ENCODE peak calls at places on chromosomes 2 and 18, in eight cellular contexts. One of them, this sample, is unnamed.

GRCh38 chr2:239946570-239947311 is 78.4 kb downstream of the NDUFA10 start:
- DNase-seq in brain microvascular endothelial cell: no peak
- DNase-seq in fibroblast of lung: no peak
- DNase-seq in activated T-cell treated with anti-CD3 and anti-CD28 coated beads, Interleukin-2, amount 50 U/mL, for 72 hours: no peak
- DNase-seq in stimulated activated CD8-positive, alpha-beta memory T cell treated with anti-CD3 and anti-CD28 coated beads, Interleukin-15, amount 100 ng/mL, for 1 hour: no peak
- DNase-seq in NCI-H1105 treated with DMSO at 0.1 percent for 48 hours: no peak
- DNase-seq in left cardiac atrium: peak
- DNase-seq in T-helper 2 cell: no peak
- DNase-seq in this sample: no peak

GRCh38 chr2:220785181-220785580 is 786.9 kb downstream of the EPHA4 start:
- DNase-seq in brain microvascular endothelial cell: no peak
- DNase-seq in fibroblast of lung: no peak
- DNase-seq in activated T-cell treated with anti-CD3 and anti-CD28 coated beads, Interleukin-2, amount 50 U/mL, for 72 hours: no peak
- DNase-seq in stimulated activated CD8-positive, alpha-beta memory T cell treated with anti-CD3 and anti-CD28 coated beads, Interleukin-15, amount 100 ng/mL, for 1 hour: no peak
- DNase-seq in NCI-H1105 treated with DMSO at 0.1 percent for 48 hours: peak
- DNase-seq in left cardiac atrium: no peak
- DNase-seq in T-helper 2 cell: no peak
- DNase-seq in this sample: no peak

GRCh38 chr2:216563646-216564045 is 65.0 kb downstream of the RPL37A start:
- DNase-seq in brain microvascular endothelial cell: peak
- DNase-seq in fibroblast of lung: no peak
- DNase-seq in activated T-cell treated with anti-CD3 and anti-CD28 coated beads, Interleukin-2, amount 50 U/mL, for 72 hours: no peak
- DNase-seq in stimulated activated CD8-positive, alpha-beta memory T cell treated with anti-CD3 and anti-CD28 coated beads, Interleukin-15, amount 100 ng/mL, for 1 hour: no peak
- DNase-seq in NCI-H1105 treated with DMSO at 0.1 percent for 48 hours: no peak
- DNase-seq in left cardiac atrium: no peak
- DNase-seq in T-helper 2 cell: no peak
- DNase-seq in this sample: no peak

GRCh38 chr2:57368190-57368589 is 678.4 kb upstream of the VRK2 start:
- DNase-seq in brain microvascular endothelial cell: no peak
- DNase-seq in fibroblast of lung: no peak
- DNase-seq in activated T-cell treated with anti-CD3 and anti-CD28 coated beads, Interleukin-2, amount 50 U/mL, for 72 hours: no peak
- DNase-seq in stimulated activated CD8-positive, alpha-beta memory T cell treated with anti-CD3 and anti-CD28 coated beads, Interleukin-15, amount 100 ng/mL, for 1 hour: no peak
- DNase-seq in NCI-H1105 treated with DMSO at 0.1 percent for 48 hours: no peak
- DNase-seq in left cardiac atrium: no peak
- DNase-seq in T-helper 2 cell: no peak
- DNase-seq in this sample: no peak

GRCh38 chr2:19579466-19579865 is 221.0 kb upstream of the OSR1 start:
- DNase-seq in brain microvascular endothelial cell: no peak
- DNase-seq in fibroblast of lung: no peak
- DNase-seq in activated T-cell treated with anti-CD3 and anti-CD28 coated beads, Interleukin-2, amount 50 U/mL, for 72 hours: no peak
- DNase-seq in stimulated activated CD8-positive, alpha-beta memory T cell treated with anti-CD3 and anti-CD28 coated beads, Interleukin-15, amount 100 ng/mL, for 1 hour: no peak
- DNase-seq in NCI-H1105 treated with DMSO at 0.1 percent for 48 hours: no peak
- DNase-seq in left cardiac atrium: no peak
- DNase-seq in T-helper 2 cell: no peak
- DNase-seq in this sample: no peak

GRCh38 chr2:9392895-9393757 is 30.2 kb downstream of the ITGB1BP1 start:
- DNase-seq in brain microvascular endothelial cell: peak
- DNase-seq in fibroblast of lung: no peak
- DNase-seq in activated T-cell treated with anti-CD3 and anti-CD28 coated beads, Interleukin-2, amount 50 U/mL, for 72 hours: no peak
- DNase-seq in stimulated activated CD8-positive, alpha-beta memory T cell treated with anti-CD3 and anti-CD28 coated beads, Interleukin-15, amount 100 ng/mL, for 1 hour: no peak
- DNase-seq in NCI-H1105 treated with DMSO at 0.1 percent for 48 hours: no peak
- DNase-seq in left cardiac atrium: no peak
- DNase-seq in T-helper 2 cell: no peak
- DNase-seq in this sample: no peak

GRCh38 chr2:168456526-168457176 is 579 bp downstream of the CERS6 start:
- DNase-seq in brain microvascular endothelial cell: no peak
- DNase-seq in fibroblast of lung: no peak
- DNase-seq in activated T-cell treated with anti-CD3 and anti-CD28 coated beads, Interleukin-2, amount 50 U/mL, for 72 hours: peak
- DNase-seq in stimulated activated CD8-positive, alpha-beta memory T cell treated with anti-CD3 and anti-CD28 coated beads, Interleukin-15, amount 100 ng/mL, for 1 hour: no peak
- DNase-seq in NCI-H1105 treated with DMSO at 0.1 percent for 48 hours: peak
- DNase-seq in left cardiac atrium: peak
- DNase-seq in T-helper 2 cell: peak
- DNase-seq in this sample: no peak

GRCh38 chr18:79479761-79480161 is 84.0 kb downstream of the NFATC1 start:
- DNase-seq in brain microvascular endothelial cell: no peak
- DNase-seq in fibroblast of lung: no peak
- DNase-seq in activated T-cell treated with anti-CD3 and anti-CD28 coated beads, Interleukin-2, amount 50 U/mL, for 72 hours: no peak
- DNase-seq in stimulated activated CD8-positive, alpha-beta memory T cell treated with anti-CD3 and anti-CD28 coated beads, Interleukin-15, amount 100 ng/mL, for 1 hour: no peak
- DNase-seq in NCI-H1105 treated with DMSO at 0.1 percent for 48 hours: no peak
- DNase-seq in left cardiac atrium: no peak
- DNase-seq in T-helper 2 cell: no peak
- DNase-seq in this sample: no peak

GRCh38 chr2:137118140-137118539 is 352.8 kb downstream of the THSD7B start:
- DNase-seq in brain microvascular endothelial cell: no peak
- DNase-seq in fibroblast of lung: no peak
- DNase-seq in activated T-cell treated with anti-CD3 and anti-CD28 coated beads, Interleukin-2, amount 50 U/mL, for 72 hours: no peak
- DNase-seq in stimulated activated CD8-positive, alpha-beta memory T cell treated with anti-CD3 and anti-CD28 coated beads, Interleukin-15, amount 100 ng/mL, for 1 hour: no peak
- DNase-seq in NCI-H1105 treated with DMSO at 0.1 percent for 48 hours: no peak
- DNase-seq in left cardiac atrium: no peak
- DNase-seq in T-helper 2 cell: no peak
- DNase-seq in this sample: no peak

GRCh38 chr18:10059610-10060468 is 146.0 kb downstream of the VAPA start:
- DNase-seq in brain microvascular endothelial cell: no peak
- DNase-seq in fibroblast of lung: no peak
- DNase-seq in activated T-cell treated with anti-CD3 and anti-CD28 coated beads, Interleukin-2, amount 50 U/mL, for 72 hours: no peak
- DNase-seq in stimulated activated CD8-positive, alpha-beta memory T cell treated with anti-CD3 and anti-CD28 coated beads, Interleukin-15, amount 100 ng/mL, for 1 hour: no peak
- DNase-seq in NCI-H1105 treated with DMSO at 0.1 percent for 48 hours: no peak
- DNase-seq in left cardiac atrium: peak
- DNase-seq in T-helper 2 cell: no peak
- DNase-seq in this sample: no peak

GRCh38 chr2:33126973-33127372 is 180.2 kb downstream of the LTBP1 start:
- DNase-seq in brain microvascular endothelial cell: peak
- DNase-seq in fibroblast of lung: no peak
- DNase-seq in activated T-cell treated with anti-CD3 and anti-CD28 coated beads, Interleukin-2, amount 50 U/mL, for 72 hours: no peak
- DNase-seq in stimulated activated CD8-positive, alpha-beta memory T cell treated with anti-CD3 and anti-CD28 coated beads, Interleukin-15, amount 100 ng/mL, for 1 hour: no peak
- DNase-seq in NCI-H1105 treated with DMSO at 0.1 percent for 48 hours: no peak
- DNase-seq in left cardiac atrium: no peak
- DNase-seq in T-helper 2 cell: no peak
- DNase-seq in this sample: no peak

GRCh38 chr2:102514061-102514785 is 41.2 kb downstream of the SLC9A4 start:
- DNase-seq in brain microvascular endothelial cell: peak
- DNase-seq in fibroblast of lung: peak
- DNase-seq in activated T-cell treated with anti-CD3 and anti-CD28 coated beads, Interleukin-2, amount 50 U/mL, for 72 hours: no peak
- DNase-seq in stimulated activated CD8-positive, alpha-beta memory T cell treated with anti-CD3 and anti-CD28 coated beads, Interleukin-15, amount 100 ng/mL, for 1 hour: no peak
- DNase-seq in NCI-H1105 treated with DMSO at 0.1 percent for 48 hours: no peak
- DNase-seq in left cardiac atrium: no peak
- DNase-seq in T-helper 2 cell: no peak
- DNase-seq in this sample: peak

GRCh38 chr18:68840554-68841263 is 42.8 kb downstream of the CCDC102B start:
- DNase-seq in brain microvascular endothelial cell: peak
- DNase-seq in fibroblast of lung: peak
- DNase-seq in activated T-cell treated with anti-CD3 and anti-CD28 coated beads, Interleukin-2, amount 50 U/mL, for 72 hours: no peak
- DNase-seq in stimulated activated CD8-positive, alpha-beta memory T cell treated with anti-CD3 and anti-CD28 coated beads, Interleukin-15, amount 100 ng/mL, for 1 hour: no peak
- DNase-seq in NCI-H1105 treated with DMSO at 0.1 percent for 48 hours: no peak
- DNase-seq in left cardiac atrium: peak
- DNase-seq in T-helper 2 cell: no peak
- DNase-seq in this sample: peak

GRCh38 chr2:68279691-68280090 is 27.4 kb upstream of the PPP3R1 start:
- DNase-seq in brain microvascular endothelial cell: no peak
- DNase-seq in fibroblast of lung: no peak
- DNase-seq in activated T-cell treated with anti-CD3 and anti-CD28 coated beads, Interleukin-2, amount 50 U/mL, for 72 hours: no peak
- DNase-seq in stimulated activated CD8-positive, alpha-beta memory T cell treated with anti-CD3 and anti-CD28 coated beads, Interleukin-15, amount 100 ng/mL, for 1 hour: no peak
- DNase-seq in NCI-H1105 treated with DMSO at 0.1 percent for 48 hours: peak
- DNase-seq in left cardiac atrium: no peak
- DNase-seq in T-helper 2 cell: no peak
- DNase-seq in this sample: no peak

GRCh38 chr18:28581503-28582169 is 404.7 kb upstream of the CDH2 start:
- DNase-seq in brain microvascular endothelial cell: no peak
- DNase-seq in fibroblast of lung: no peak
- DNase-seq in activated T-cell treated with anti-CD3 and anti-CD28 coated beads, Interleukin-2, amount 50 U/mL, for 72 hours: no peak
- DNase-seq in stimulated activated CD8-positive, alpha-beta memory T cell treated with anti-CD3 and anti-CD28 coated beads, Interleukin-15, amount 100 ng/mL, for 1 hour: no peak
- DNase-seq in NCI-H1105 treated with DMSO at 0.1 percent for 48 hours: peak
- DNase-seq in left cardiac atrium: no peak
- DNase-seq in T-helper 2 cell: no peak
- DNase-seq in this sample: no peak

GRCh38 chr2:75632091-75632704 is 14.4 kb upstream of the MRPL19 start:
- DNase-seq in brain microvascular endothelial cell: no peak
- DNase-seq in fibroblast of lung: no peak
- DNase-seq in activated T-cell treated with anti-CD3 and anti-CD28 coated beads, Interleukin-2, amount 50 U/mL, for 72 hours: no peak
- DNase-seq in stimulated activated CD8-positive, alpha-beta memory T cell treated with anti-CD3 and anti-CD28 coated beads, Interleukin-15, amount 100 ng/mL, for 1 hour: no peak
- DNase-seq in NCI-H1105 treated with DMSO at 0.1 percent for 48 hours: no peak
- DNase-seq in left cardiac atrium: no peak
- DNase-seq in T-helper 2 cell: no peak
- DNase-seq in this sample: no peak

GRCh38 chr2:232418466-232419244 is 12.0 kb downstream of the ALPG start:
- DNase-seq in brain microvascular endothelial cell: peak
- DNase-seq in fibroblast of lung: peak
- DNase-seq in activated T-cell treated with anti-CD3 and anti-CD28 coated beads, Interleukin-2, amount 50 U/mL, for 72 hours: peak
- DNase-seq in stimulated activated CD8-positive, alpha-beta memory T cell treated with anti-CD3 and anti-CD28 coated beads, Interleukin-15, amount 100 ng/mL, for 1 hour: no peak
- DNase-seq in NCI-H1105 treated with DMSO at 0.1 percent for 48 hours: peak
- DNase-seq in left cardiac atrium: no peak
- DNase-seq in T-helper 2 cell: no peak
- DNase-seq in this sample: no peak

GRCh38 chr2:112626604-112627059 is 19.1 kb upstream of the SLC20A1 start:
- DNase-seq in brain microvascular endothelial cell: no peak
- DNase-seq in fibroblast of lung: peak
- DNase-seq in activated T-cell treated with anti-CD3 and anti-CD28 coated beads, Interleukin-2, amount 50 U/mL, for 72 hours: peak
- DNase-seq in stimulated activated CD8-positive, alpha-beta memory T cell treated with anti-CD3 and anti-CD28 coated beads, Interleukin-15, amount 100 ng/mL, for 1 hour: peak
- DNase-seq in NCI-H1105 treated with DMSO at 0.1 percent for 48 hours: peak
- DNase-seq in left cardiac atrium: peak
- DNase-seq in T-helper 2 cell: peak
- DNase-seq in this sample: no peak

GRCh38 chr2:20650412-20650879 is 452 bp downstream of the HS1BP3 start:
- DNase-seq in brain microvascular endothelial cell: peak
- DNase-seq in fibroblast of lung: peak
- DNase-seq in activated T-cell treated with anti-CD3 and anti-CD28 coated beads, Interleukin-2, amount 50 U/mL, for 72 hours: peak
- DNase-seq in stimulated activated CD8-positive, alpha-beta memory T cell treated with anti-CD3 and anti-CD28 coated beads, Interleukin-15, amount 100 ng/mL, for 1 hour: no peak
- DNase-seq in NCI-H1105 treated with DMSO at 0.1 percent for 48 hours: peak
- DNase-seq in left cardiac atrium: no peak
- DNase-seq in T-helper 2 cell: peak
- DNase-seq in this sample: no peak

GRCh38 chr2:1072258-1072657 is 121.6 kb downstream of the SNTG2 start:
- DNase-seq in brain microvascular endothelial cell: no peak
- DNase-seq in fibroblast of lung: no peak
- DNase-seq in activated T-cell treated with anti-CD3 and anti-CD28 coated beads, Interleukin-2, amount 50 U/mL, for 72 hours: no peak
- DNase-seq in stimulated activated CD8-positive, alpha-beta memory T cell treated with anti-CD3 and anti-CD28 coated beads, Interleukin-15, amount 100 ng/mL, for 1 hour: no peak
- DNase-seq in NCI-H1105 treated with DMSO at 0.1 percent for 48 hours: no peak
- DNase-seq in left cardiac atrium: no peak
- DNase-seq in T-helper 2 cell: no peak
- DNase-seq in this sample: no peak

GRCh38 chr18:58520964-58521363 is 107.9 kb downstream of the ALPK2 start:
- DNase-seq in brain microvascular endothelial cell: peak
- DNase-seq in fibroblast of lung: no peak
- DNase-seq in activated T-cell treated with anti-CD3 and anti-CD28 coated beads, Interleukin-2, amount 50 U/mL, for 72 hours: peak
- DNase-seq in stimulated activated CD8-positive, alpha-beta memory T cell treated with anti-CD3 and anti-CD28 coated beads, Interleukin-15, amount 100 ng/mL, for 1 hour: no peak
- DNase-seq in NCI-H1105 treated with DMSO at 0.1 percent for 48 hours: no peak
- DNase-seq in left cardiac atrium: no peak
- DNase-seq in T-helper 2 cell: no peak
- DNase-seq in this sample: no peak

GRCh38 chr18:7945882-7946281 is 378.8 kb downstream of the PTPRM start:
- DNase-seq in brain microvascular endothelial cell: peak
- DNase-seq in fibroblast of lung: peak
- DNase-seq in activated T-cell treated with anti-CD3 and anti-CD28 coated beads, Interleukin-2, amount 50 U/mL, for 72 hours: no peak
- DNase-seq in stimulated activated CD8-positive, alpha-beta memory T cell treated with anti-CD3 and anti-CD28 coated beads, Interleukin-15, amount 100 ng/mL, for 1 hour: no peak
- DNase-seq in NCI-H1105 treated with DMSO at 0.1 percent for 48 hours: no peak
- DNase-seq in left cardiac atrium: no peak
- DNase-seq in T-helper 2 cell: no peak
- DNase-seq in this sample: peak

GRCh38 chr2:218059289-218059688 is 9.8 kb upstream of the RUFY4 start:
- DNase-seq in brain microvascular endothelial cell: no peak
- DNase-seq in fibroblast of lung: no peak
- DNase-seq in activated T-cell treated with anti-CD3 and anti-CD28 coated beads, Interleukin-2, amount 50 U/mL, for 72 hours: no peak
- DNase-seq in stimulated activated CD8-positive, alpha-beta memory T cell treated with anti-CD3 and anti-CD28 coated beads, Interleukin-15, amount 100 ng/mL, for 1 hour: no peak
- DNase-seq in NCI-H1105 treated with DMSO at 0.1 percent for 48 hours: no peak
- DNase-seq in left cardiac atrium: no peak
- DNase-seq in T-helper 2 cell: no peak
- DNase-seq in this sample: no peak

GRCh38 chr18:29062921-29063320 is 886.0 kb upstream of the CDH2 start:
- DNase-seq in brain microvascular endothelial cell: no peak
- DNase-seq in fibroblast of lung: no peak
- DNase-seq in activated T-cell treated with anti-CD3 and anti-CD28 coated beads, Interleukin-2, amount 50 U/mL, for 72 hours: no peak
- DNase-seq in stimulated activated CD8-positive, alpha-beta memory T cell treated with anti-CD3 and anti-CD28 coated beads, Interleukin-15, amount 100 ng/mL, for 1 hour: no peak
- DNase-seq in NCI-H1105 treated with DMSO at 0.1 percent for 48 hours: no peak
- DNase-seq in left cardiac atrium: no peak
- DNase-seq in T-helper 2 cell: no peak
- DNase-seq in this sample: no peak

GRCh38 chr18:62919109-62919838 is 203.9 kb downstream of the PHLPP1 start:
- DNase-seq in brain microvascular endothelial cell: no peak
- DNase-seq in fibroblast of lung: peak
- DNase-seq in activated T-cell treated with anti-CD3 and anti-CD28 coated beads, Interleukin-2, amount 50 U/mL, for 72 hours: no peak
- DNase-seq in stimulated activated CD8-positive, alpha-beta memory T cell treated with anti-CD3 and anti-CD28 coated beads, Interleukin-15, amount 100 ng/mL, for 1 hour: no peak
- DNase-seq in NCI-H1105 treated with DMSO at 0.1 percent for 48 hours: no peak
- DNase-seq in left cardiac atrium: no peak
- DNase-seq in T-helper 2 cell: no peak
- DNase-seq in this sample: no peak

GRCh38 chr2:33599943-33600192 is 769 bp upstream of the FAM98A start:
- DNase-seq in brain microvascular endothelial cell: no peak
- DNase-seq in fibroblast of lung: no peak
- DNase-seq in activated T-cell treated with anti-CD3 and anti-CD28 coated beads, Interleukin-2, amount 50 U/mL, for 72 hours: no peak
- DNase-seq in stimulated activated CD8-positive, alpha-beta memory T cell treated with anti-CD3 and anti-CD28 coated beads, Interleukin-15, amount 100 ng/mL, for 1 hour: no peak
- DNase-seq in NCI-H1105 treated with DMSO at 0.1 percent for 48 hours: no peak
- DNase-seq in left cardiac atrium: no peak
- DNase-seq in T-helper 2 cell: no peak
- DNase-seq in this sample: no peak

GRCh38 chr2:210503622-210504300 is 27.2 kb upstream of the LANCL1 start:
- DNase-seq in brain microvascular endothelial cell: no peak
- DNase-seq in fibroblast of lung: peak
- DNase-seq in activated T-cell treated with anti-CD3 and anti-CD28 coated beads, Interleukin-2, amount 50 U/mL, for 72 hours: no peak
- DNase-seq in stimulated activated CD8-positive, alpha-beta memory T cell treated with anti-CD3 and anti-CD28 coated beads, Interleukin-15, amount 100 ng/mL, for 1 hour: no peak
- DNase-seq in NCI-H1105 treated with DMSO at 0.1 percent for 48 hours: no peak
- DNase-seq in left cardiac atrium: no peak
- DNase-seq in T-helper 2 cell: no peak
- DNase-seq in this sample: no peak

GRCh38 chr2:57884281-57884680 is 162.3 kb upstream of the VRK2 start:
- DNase-seq in brain microvascular endothelial cell: no peak
- DNase-seq in fibroblast of lung: no peak
- DNase-seq in activated T-cell treated with anti-CD3 and anti-CD28 coated beads, Interleukin-2, amount 50 U/mL, for 72 hours: no peak
- DNase-seq in stimulated activated CD8-positive, alpha-beta memory T cell treated with anti-CD3 and anti-CD28 coated beads, Interleukin-15, amount 100 ng/mL, for 1 hour: no peak
- DNase-seq in NCI-H1105 treated with DMSO at 0.1 percent for 48 hours: no peak
- DNase-seq in left cardiac atrium: no peak
- DNase-seq in T-helper 2 cell: no peak
- DNase-seq in this sample: no peak

GRCh38 chr18:55384115-55384514 is 203.9 kb downstream of the TCF4 start:
- DNase-seq in brain microvascular endothelial cell: no peak
- DNase-seq in fibroblast of lung: no peak
- DNase-seq in activated T-cell treated with anti-CD3 and anti-CD28 coated beads, Interleukin-2, amount 50 U/mL, for 72 hours: no peak
- DNase-seq in stimulated activated CD8-positive, alpha-beta memory T cell treated with anti-CD3 and anti-CD28 coated beads, Interleukin-15, amount 100 ng/mL, for 1 hour: no peak
- DNase-seq in NCI-H1105 treated with DMSO at 0.1 percent for 48 hours: no peak
- DNase-seq in left cardiac atrium: no peak
- DNase-seq in T-helper 2 cell: no peak
- DNase-seq in this sample: no peak

GRCh38 chr2:215678094-215678493 is 242.2 kb upstream of the FN1 start:
- DNase-seq in brain microvascular endothelial cell: no peak
- DNase-seq in fibroblast of lung: no peak
- DNase-seq in activated T-cell treated with anti-CD3 and anti-CD28 coated beads, Interleukin-2, amount 50 U/mL, for 72 hours: no peak
- DNase-seq in stimulated activated CD8-positive, alpha-beta memory T cell treated with anti-CD3 and anti-CD28 coated beads, Interleukin-15, amount 100 ng/mL, for 1 hour: no peak
- DNase-seq in NCI-H1105 treated with DMSO at 0.1 percent for 48 hours: no peak
- DNase-seq in left cardiac atrium: no peak
- DNase-seq in T-helper 2 cell: no peak
- DNase-seq in this sample: no peak

GRCh38 chr2:173496746-173497145 is 142.1 kb downstream of the CDCA7 start:
- DNase-seq in brain microvascular endothelial cell: peak
- DNase-seq in fibroblast of lung: peak
- DNase-seq in activated T-cell treated with anti-CD3 and anti-CD28 coated beads, Interleukin-2, amount 50 U/mL, for 72 hours: no peak
- DNase-seq in stimulated activated CD8-positive, alpha-beta memory T cell treated with anti-CD3 and anti-CD28 coated beads, Interleukin-15, amount 100 ng/mL, for 1 hour: no peak
- DNase-seq in NCI-H1105 treated with DMSO at 0.1 percent for 48 hours: no peak
- DNase-seq in left cardiac atrium: no peak
- DNase-seq in T-helper 2 cell: no peak
- DNase-seq in this sample: peak

GRCh38 chr2:110768591-110768990 is 36.2 kb downstream of the ACOXL start:
- DNase-seq in brain microvascular endothelial cell: no peak
- DNase-seq in fibroblast of lung: no peak
- DNase-seq in activated T-cell treated with anti-CD3 and anti-CD28 coated beads, Interleukin-2, amount 50 U/mL, for 72 hours: no peak
- DNase-seq in stimulated activated CD8-positive, alpha-beta memory T cell treated with anti-CD3 and anti-CD28 coated beads, Interleukin-15, amount 100 ng/mL, for 1 hour: no peak
- DNase-seq in NCI-H1105 treated with DMSO at 0.1 percent for 48 hours: no peak
- DNase-seq in left cardiac atrium: no peak
- DNase-seq in T-helper 2 cell: no peak
- DNase-seq in this sample: no peak

GRCh38 chr18:42268793-42269192 is 313.8 kb downstream of the PIK3C3 start:
- DNase-seq in brain microvascular endothelial cell: no peak
- DNase-seq in fibroblast of lung: no peak
- DNase-seq in activated T-cell treated with anti-CD3 and anti-CD28 coated beads, Interleukin-2, amount 50 U/mL, for 72 hours: no peak
- DNase-seq in stimulated activated CD8-positive, alpha-beta memory T cell treated with anti-CD3 and anti-CD28 coated beads, Interleukin-15, amount 100 ng/mL, for 1 hour: no peak
- DNase-seq in NCI-H1105 treated with DMSO at 0.1 percent for 48 hours: no peak
- DNase-seq in left cardiac atrium: no peak
- DNase-seq in T-helper 2 cell: no peak
- DNase-seq in this sample: no peak

GRCh38 chr2:38065502-38066135 is 10.3 kb downstream of the CYP1B1 start:
- DNase-seq in brain microvascular endothelial cell: no peak
- DNase-seq in fibroblast of lung: no peak
- DNase-seq in activated T-cell treated with anti-CD3 and anti-CD28 coated beads, Interleukin-2, amount 50 U/mL, for 72 hours: no peak
- DNase-seq in stimulated activated CD8-positive, alpha-beta memory T cell treated with anti-CD3 and anti-CD28 coated beads, Interleukin-15, amount 100 ng/mL, for 1 hour: no peak
- DNase-seq in NCI-H1105 treated with DMSO at 0.1 percent for 48 hours: no peak
- DNase-seq in left cardiac atrium: no peak
- DNase-seq in T-helper 2 cell: no peak
- DNase-seq in this sample: no peak

This sample was measured in HFF-Myc.